ENCODE peak calls at places on chromosomes 12 and 14, in eight cellular contexts. Z is transverse colon, F is PC-3, C is fibroblast of lung, E is IMR-90, R is adrenal gland, A is mucosa of descending colon, K is astrocyte. L is an unnamed sample. For H3K4me1, the result is how much of the 10 kb centered on the place peaks cover.

GRCh38 chr12:102567031-102567985 is 86.9 kb upstream of the IGF1 start:
- DNase-seq in Z (no peak), F (peak), C (peak), E (peak), R (no peak), A (no peak), K (peak), L (no peak)

GRCh38 chr14:62734831-62735230 is 310.4 kb downstream of the KCNH5 start:
- DNase-seq in Z (no peak), F (no peak), C (no peak), E (no peak), R (no peak), A (no peak), K (no peak), L (no peak)

GRCh38 chr14:57362356-57362755 is 28.0 kb upstream of the NAA30 start:
- DNase-seq in Z (no peak), F (peak), C (peak), E (no peak), R (no peak), A (no peak), K (peak), L (no peak)

GRCh38 chr12:53726342-53726741 is 910 bp downstream of the CALCOCO1 start:
- DNase-seq in Z (no peak), F (peak), C (no peak), E (no peak), R (no peak), A (no peak), K (no peak), L (no peak)

GRCh38 chr12:92574046-92574783 is 128.6 kb upstream of the PLEKHG7 start:
- DNase-seq in Z (no peak), F (peak), C (peak), E (peak), R (no peak), A (no peak), K (peak), L (peak)

GRCh38 chr14:61196792-61197191 is 84.3 kb downstream of the TMEM30B start:
- DNase-seq in Z (no peak), F (peak), C (no peak), E (no peak), R (no peak), A (no peak), K (no peak), L (no peak)

GRCh38 chr12:55072093-55072492 is 52.3 kb downstream of the NEUROD4 start:
- DNase-seq in Z (peak), F (peak), C (peak), E (no peak), R (peak), A (peak), K (no peak), L (peak)

GRCh38 chr12:10136637-10137205 is 6.7 kb upstream of the CLEC7A start:
- DNase-seq in Z (no peak), F (no peak), C (no peak), E (no peak), R (no peak), A (no peak), K (no peak), L (no peak)

GRCh38 chr12:85329913-85330312 is 49.9 kb downstream of the ALX1 start:
- DNase-seq in Z (no peak), F (no peak), C (no peak), E (no peak), R (no peak), A (no peak), K (no peak), L (no peak)

GRCh38 chr12:50665170-50665569 is 98.7 kb upstream of the ATF1 start:
- DNase-seq in Z (no peak), F (peak), C (no peak), E (no peak), R (no peak), A (no peak), K (no peak), L (no peak)

GRCh38 chr12:128534906-128535305 is 267.9 kb downstream of the TMEM132C start:
- DNase-seq in Z (no peak), F (no peak), C (no peak), E (no peak), R (no peak), A (no peak), K (no peak), L (no peak)

GRCh38 chr14:35446450-35446849 is 41.9 kb upstream of the NFKBIA start:
- DNase-seq in Z (no peak), F (no peak), C (no peak), E (no peak), R (no peak), A (no peak), K (no peak), L (no peak)

GRCh38 chr12:101501410-101502045 is 26.4 kb downstream of the SPIC start:
- DNase-seq in Z (no peak), F (peak), C (no peak), E (peak), R (no peak), A (no peak), K (no peak), L (no peak)

GRCh38 chr12:16691624-16692023 is 85.7 kb upstream of the LMO3 start:
- DNase-seq in Z (no peak), F (no peak), C (no peak), E (no peak), R (no peak), A (no peak), K (no peak), L (no peak)

GRCh38 chr12:6341439-6342139 is at the start of gene TNFRSF1A:
- DNase-seq in Z (peak), F (peak), C (peak), E (peak), R (peak), A (peak), K (peak), L (no peak)

GRCh38 chr12:88562846-88563582 is 17.3 kb downstream of the KITLG start:
- DNase-seq in Z (no peak), F (peak), C (peak), E (peak), R (no peak), A (no peak), K (peak), L (no peak)

GRCh38 chr14:77151245-77151644 is 9.7 kb upstream of the ZDHHC22 start:
- DNase-seq in Z (no peak), F (peak), C (no peak), E (no peak), R (peak), A (no peak), K (no peak), L (peak)

GRCh38 chr12:116601524-116601923 is 42.3 kb downstream of the MAP1LC3B2 start:
- DNase-seq in Z (no peak), F (peak), C (peak), E (peak), R (no peak), A (no peak), K (peak), L (no peak)

GRCh38 chr14:63857467-63858030 is 4.7 kb downstream of the SYNE2 start:
- DNase-seq in Z (no peak), F (peak), C (peak), E (no peak), R (no peak), A (no peak), K (peak), L (no peak)

GRCh38 chr14:77204457-77204796 is 22.8 kb downstream of the TMEM63C start:
- DNase-seq in Z (no peak), F (peak), C (no peak), E (no peak), R (peak), A (no peak), K (no peak), L (no peak)

GRCh38 chr12:28936221-28936620 is 212.9 kb upstream of the FAR2 start:
- DNase-seq in Z (no peak), F (no peak), C (peak), E (no peak), R (no peak), A (no peak), K (no peak), L (no peak)

GRCh38 chr12:107014050-107014449 is 27.1 kb upstream of the MTERF2 start:
- DNase-seq in Z (peak), F (peak), C (no peak), E (no peak), R (no peak), A (no peak), K (no peak), L (no peak)

GRCh38 chr14:66965831-66966230 is 223.4 kb upstream of the GARIN2 start:
- DNase-seq in Z (no peak), F (peak), C (peak), E (peak), R (no peak), A (no peak), K (peak), L (no peak)

GRCh38 chr12:1837541-1838206 is 17.3 kb downstream of the LRTM2 start:
- DNase-seq in Z (no peak), F (peak), C (peak), E (peak), R (no peak), A (no peak), K (peak), L (no peak)

GRCh38 chr14:33103489-33103888 is 164.8 kb downstream of the NPAS3 start:
- DNase-seq in Z (no peak), F (no peak), C (no peak), E (no peak), R (no peak), A (no peak), K (no peak), L (no peak)

GRCh38 chr12:77120695-77121094 is 55.3 kb upstream of the E2F7 start:
- DNase-seq in Z (no peak), F (peak), C (peak), E (peak), R (no peak), A (no peak), K (peak), L (no peak)

GRCh38 chr12:127191124-127191523 is 1075.8 kb upstream of the TMEM132C start:
- DNase-seq in Z (no peak), F (peak), C (peak), E (peak), R (no peak), A (no peak), K (peak), L (no peak)

GRCh38 chr12:58268080-58268479 is 326.7 kb downstream of the ATP23 start:
- DNase-seq in Z (no peak), F (no peak), C (no peak), E (peak), R (no peak), A (no peak), K (no peak), L (no peak)

DNA sequence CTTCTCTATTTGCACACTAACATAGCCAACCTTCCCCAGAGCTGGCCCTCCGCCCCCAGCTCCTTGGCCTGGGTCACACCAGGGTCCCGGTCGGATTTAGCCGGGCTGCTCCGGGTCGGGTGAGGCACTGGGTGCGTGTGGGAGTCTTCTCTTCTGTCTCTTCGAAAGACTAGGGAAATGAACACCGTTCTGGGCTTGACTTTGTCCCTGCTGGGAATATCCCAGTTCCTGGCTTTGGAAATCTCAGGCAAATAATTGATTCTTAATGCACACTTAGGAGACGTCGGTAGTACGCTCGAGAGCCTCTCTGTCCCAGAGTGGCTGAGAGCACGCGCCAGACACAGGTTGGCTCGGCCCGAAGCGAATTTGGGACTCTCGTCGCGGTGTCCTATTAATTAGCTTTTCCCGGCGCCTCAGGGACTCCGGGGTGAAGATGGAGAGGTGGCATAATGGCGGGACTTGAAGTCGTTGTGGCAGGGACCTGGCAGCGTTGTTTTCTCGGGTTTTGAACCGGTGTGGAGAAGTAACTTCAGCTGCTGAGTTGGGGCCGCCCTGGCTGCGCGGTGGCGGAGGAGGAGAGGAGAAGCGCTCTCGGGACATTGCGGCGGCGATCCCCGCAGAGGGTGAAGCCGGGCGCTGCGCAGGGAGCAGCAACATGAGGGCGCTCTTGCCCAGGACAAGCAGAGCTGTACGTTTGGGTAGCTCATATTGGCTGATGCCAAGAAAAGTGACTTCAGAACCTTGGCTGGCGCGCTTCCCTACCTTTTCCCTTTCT is 7.5 kb downstream of the FOXG1 start:
- DNase-seq in Z (no peak), F (no peak), C (peak), E (peak), R (no peak), A (no peak), K (peak), L (no peak)
- TF ChIP-seq CTCF in Z (no peak), F (no peak), C (peak), E (peak), R (no peak), A (no peak), K (peak), L (peak)

DNA sequence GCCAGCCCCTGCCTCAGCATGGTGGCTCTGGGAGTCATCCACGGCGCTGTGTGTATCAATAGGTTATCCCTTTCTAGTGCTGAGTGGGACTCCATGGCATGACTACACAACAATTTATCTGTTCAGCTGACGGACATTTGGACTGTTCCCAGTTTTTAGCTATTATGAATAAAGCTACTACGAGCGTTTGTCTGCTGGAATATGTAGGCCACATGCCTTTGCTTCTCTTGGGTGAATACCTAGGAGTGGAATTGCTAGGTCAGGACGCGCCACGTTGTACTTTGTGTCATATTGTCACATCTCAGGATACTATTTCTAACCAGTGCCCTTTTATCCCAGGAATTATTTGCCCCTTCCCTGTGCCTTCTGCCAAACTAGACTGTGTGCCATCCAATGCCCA is 62.4 kb upstream of the NCOR2 start:
- DNase-seq in Z (no peak), F (no peak), C (peak), E (no peak), R (no peak), A (no peak), K (peak), L (no peak)
- H3K4me1 ChIP-seq in Z (under half), F (under half), C (under half), E (under half), R (under half), A (under half), K (under half), L (under half)

GRCh38 chr12:46509135-46509534 is 136.6 kb upstream of the SLC38A2 start:
- DNase-seq in Z (no peak), F (no peak), C (no peak), E (no peak), R (no peak), A (no peak), K (no peak), L (no peak)
- H3K4me3 ChIP-seq in Z (no peak), F (no peak), C (no peak), E (no peak), R (no peak), A (no peak), K (no peak), L (no peak)

GRCh38 chr12:49388682-49389081 is 21.4 kb downstream of the SPATS2 start:
- DNase-seq in Z (no peak), F (no peak), C (no peak), E (no peak), R (no peak), A (no peak), K (no peak), L (no peak)

GRCh38 chr12:49389092-49389703 is 21.9 kb downstream of the SPATS2 start:
- DNase-seq in Z (peak), F (no peak), C (no peak), E (no peak), R (no peak), A (peak), K (no peak), L (no peak)
- TF ChIP-seq CTCF in Z (no peak), F (no peak), C (no peak), E (no peak), R (no peak), A (no peak), K (no peak), L (no peak)

DNA sequence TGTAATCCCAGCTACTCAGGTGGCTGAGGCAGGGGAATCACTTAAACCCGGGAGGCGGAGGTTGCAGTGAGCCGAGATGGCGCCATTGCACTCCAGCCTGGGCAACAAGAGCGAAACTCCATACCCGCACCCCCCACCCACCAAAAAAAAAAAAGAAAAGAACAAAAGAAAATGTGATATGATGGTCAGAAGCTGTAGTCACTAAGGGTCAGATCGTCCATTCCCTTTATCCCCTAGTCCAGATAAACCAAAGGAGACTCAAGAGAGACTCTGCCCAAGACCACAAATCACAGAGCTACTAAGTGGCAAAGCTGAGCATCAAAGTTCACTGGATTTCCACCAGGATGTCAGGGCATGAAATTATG is 3.2 kb downstream of the PPTC7 start:
- DNase-seq in Z (no peak), F (no peak), C (no peak), E (no peak), R (no peak), A (no peak), K (no peak), L (no peak)
- H3K4me1 ChIP-seq in Z (half or more), F (half or more), C (under half), E (under half), R (under half), A (half or more), K (under half), L (under half)

GRCh38 chr12:19444097-19444496 is 4.8 kb downstream of the AEBP2 start:
- DNase-seq in Z (no peak), F (no peak), C (no peak), E (peak), R (no peak), A (no peak), K (no peak), L (no peak)

GRCh38 chr12:19450362-19450761 is 11.1 kb downstream of the AEBP2 start:
- DNase-seq in Z (no peak), F (no peak), C (no peak), E (no peak), R (no peak), A (no peak), K (no peak), L (no peak)

GRCh38 chr12:19449814-19450213 is 10.5 kb downstream of the AEBP2 start:
- DNase-seq in Z (no peak), F (no peak), C (no peak), E (no peak), R (no peak), A (no peak), K (no peak), L (no peak)

GRCh38 chr12:19443585-19443984 is 4.3 kb downstream of the AEBP2 start:
- DNase-seq in Z (no peak), F (no peak), C (no peak), E (no peak), R (no peak), A (no peak), K (no peak), L (no peak)

GRCh38 chr12:19447386-19447785 is 8.1 kb downstream of the AEBP2 start:
- DNase-seq in Z (no peak), F (no peak), C (no peak), E (no peak), R (no peak), A (no peak), K (no peak), L (no peak)
- H3K4me3 ChIP-seq in Z (no peak), F (no peak), C (no peak), E (no peak), R (no peak), A (no peak), K (no peak), L (no peak)

DNA sequence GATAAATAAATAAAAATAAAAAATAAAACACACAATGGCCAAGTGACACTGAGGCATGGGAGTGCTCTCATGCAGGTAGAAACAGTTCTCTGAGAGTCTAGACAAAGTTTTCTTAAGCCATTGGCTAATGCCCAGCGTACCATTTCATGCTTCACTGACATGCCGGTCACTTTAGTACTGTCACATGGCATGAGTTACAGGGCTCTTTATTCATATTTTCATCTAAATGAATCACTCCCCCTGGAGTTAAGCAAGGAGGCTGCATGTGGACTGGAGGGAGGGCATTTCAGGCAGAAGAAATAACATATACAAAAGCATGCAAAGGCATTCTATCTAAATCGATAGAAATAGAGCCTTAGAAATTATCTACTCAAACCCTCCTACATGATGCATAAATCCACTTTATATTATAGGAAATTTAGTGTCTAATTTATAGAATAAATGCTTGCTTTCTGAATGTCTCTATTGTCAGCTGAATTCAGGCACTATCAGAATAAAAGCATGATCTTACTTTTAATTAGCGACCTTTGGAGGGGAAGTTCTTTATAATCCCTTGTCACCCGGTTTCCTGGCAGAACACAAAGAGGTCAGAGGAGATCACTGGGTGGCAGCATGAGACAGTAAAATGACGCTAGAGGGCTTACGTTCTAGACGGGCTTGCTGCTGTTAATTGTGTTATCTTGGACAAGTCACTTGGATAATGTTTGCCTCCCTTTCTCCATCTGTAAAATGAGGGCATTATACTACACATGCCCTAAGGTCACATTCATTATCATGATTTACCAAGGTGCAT is 17.5 kb downstream of the DYRK4 start:
- DNase-seq in Z (peak), F (peak), C (no peak), E (peak), R (peak), A (no peak), K (no peak), L (peak)
- TF ChIP-seq CTCF in Z (peak), F (no peak), C (peak), E (peak), R (no peak), A (no peak), K (peak), L (peak)